ENCODE peak calls at places on chromosomes 3 and 15, in four cellular contexts. M, H, I and W are unnamed samples.

GRCh38 chr3:37387462-37387861 is 213.1 kb upstream of the LRRFIP2 start:
- ATAC-seq in M (no peak), H (no peak), I (no peak), W (no peak)

GRCh38 chr3:149581681-149582349 is 76.0 kb downstream of the WWTR1 start:
- ATAC-seq in M (peak), H (peak), I (peak), W (peak)

GRCh38 chr3:60598668-60599067 is 652.6 kb downstream of the FHIT start:
- ATAC-seq in M (no peak), H (peak), I (no peak), W (no peak)

GRCh38 chr15:70376929-70377691 is 279.4 kb upstream of the TLE3 start:
- ATAC-seq in M (no peak), H (no peak), I (peak), W (peak)

GRCh38 chr3:45065373-45065720 is 39.2 kb downstream of the CLEC3B start:
- ATAC-seq in M (no peak), H (no peak), I (no peak), W (no peak)

GRCh38 chr15:46312133-46312740 is 677.4 kb downstream of the SQOR start:
- ATAC-seq in M (peak), H (peak), I (peak), W (peak)

GRCh38 chr3:184872200-184872599 is 60.2 kb downstream of the VPS8 start:
- ATAC-seq in M (no peak), H (no peak), I (no peak), W (no peak)

GRCh38 chr15:70701891-70702568 is 61.3 kb downstream of the UACA start:
- ATAC-seq in M (peak), H (no peak), I (no peak), W (peak)

GRCh38 chr3:30598663-30599545 is 7.5 kb upstream of the TGFBR2 start:
- ATAC-seq in M (no peak), H (no peak), I (no peak), W (no peak)

GRCh38 chr3:123157598-123158287 is 44.0 kb upstream of the SEC22A start:
- ATAC-seq in M (no peak), H (peak), I (no peak), W (no peak)

GRCh38 chr3:144369151-144369879 is 397.7 kb downstream of the DIPK2A start:
- ATAC-seq in M (no peak), H (no peak), I (no peak), W (peak)

GRCh38 chr15:58433597-58434333 is 2.0 kb downstream of the LIPC start:
- ATAC-seq in M (no peak), H (no peak), I (no peak), W (no peak)

GRCh38 chr3:138042043-138042442 is 32.1 kb downstream of the CLDN18 start:
- ATAC-seq in M (no peak), H (no peak), I (no peak), W (no peak)

GRCh38 chr3:172286554-172287148 is 161.6 kb downstream of the GHSR start:
- ATAC-seq in M (no peak), H (no peak), I (no peak), W (no peak)

GRCh38 chr3:153051427-153052095 is 110.5 kb upstream of the RAP2B start:
- ATAC-seq in M (peak), H (peak), I (peak), W (peak)

GRCh38 chr3:30370681-30371271 is 235.6 kb upstream of the TGFBR2 start:
- ATAC-seq in M (peak), H (no peak), I (no peak), W (peak)

GRCh38 chr3:63456901-63457300 is 178.8 kb downstream of the SYNPR start:
- ATAC-seq in M (no peak), H (no peak), I (no peak), W (no peak)

GRCh38 chr3:64244011-64244942 is 19.0 kb upstream of the PRICKLE2 start:
- ATAC-seq in M (peak), H (peak), I (peak), W (no peak)

GRCh38 chr3:38229036-38229435 is 36.6 kb upstream of the SLC22A13 start:
- ATAC-seq in M (no peak), H (no peak), I (no peak), W (no peak)

GRCh38 chr3:45841380-45841700 is 579 bp downstream of the LZTFL1 start:
- ATAC-seq in M (peak), H (peak), I (peak), W (peak)

GRCh38 chr3:40160933-40161332 is 148.6 kb upstream of the EIF1B start:
- ATAC-seq in M (no peak), H (no peak), I (no peak), W (no peak)

GRCh38 chr3:159635047-159635641 is 353.5 kb upstream of the IL12A start:
- ATAC-seq in M (peak), H (no peak), I (no peak), W (no peak)

GRCh38 chr3:89227634-89228033 is 120.2 kb downstream of the EPHA3 start:
- ATAC-seq in M (no peak), H (no peak), I (no peak), W (no peak)

GRCh38 chr3:151925419-151925818 is 52.0 kb downstream of the SUCNR1 start:
- ATAC-seq in M (no peak), H (no peak), I (peak), W (no peak)

GRCh38 chr3:114409291-114409690 is 115.5 kb downstream of the TIGIT start:
- ATAC-seq in M (no peak), H (no peak), I (no peak), W (no peak)

GRCh38 chr3:51681453-51681852 is 10.4 kb downstream of the TEX264 start:
- ATAC-seq in M (no peak), H (peak), I (no peak), W (no peak)

GRCh38 chr3:185242642-185243041 is 11.2 kb downstream of the EHHADH start:
- ATAC-seq in M (no peak), H (peak), I (no peak), W (no peak)

GRCh38 chr15:55681631-55682030 is 61.3 kb downstream of the PRTG start:
- ATAC-seq in M (no peak), H (no peak), I (no peak), W (no peak)

GRCh38 chr15:101148881-101149664 is 102.8 kb downstream of the CHSY1 start:
- ATAC-seq in M (no peak), H (peak), I (peak), W (no peak)

GRCh38 chr3:40920041-40920440 is 279.3 kb upstream of the CTNNB1 start:
- ATAC-seq in M (no peak), H (no peak), I (no peak), W (no peak)

GRCh38 chr3:61914277-61914676 is 352.9 kb downstream of the PTPRG start:
- ATAC-seq in M (no peak), H (no peak), I (no peak), W (no peak)

DNA sequence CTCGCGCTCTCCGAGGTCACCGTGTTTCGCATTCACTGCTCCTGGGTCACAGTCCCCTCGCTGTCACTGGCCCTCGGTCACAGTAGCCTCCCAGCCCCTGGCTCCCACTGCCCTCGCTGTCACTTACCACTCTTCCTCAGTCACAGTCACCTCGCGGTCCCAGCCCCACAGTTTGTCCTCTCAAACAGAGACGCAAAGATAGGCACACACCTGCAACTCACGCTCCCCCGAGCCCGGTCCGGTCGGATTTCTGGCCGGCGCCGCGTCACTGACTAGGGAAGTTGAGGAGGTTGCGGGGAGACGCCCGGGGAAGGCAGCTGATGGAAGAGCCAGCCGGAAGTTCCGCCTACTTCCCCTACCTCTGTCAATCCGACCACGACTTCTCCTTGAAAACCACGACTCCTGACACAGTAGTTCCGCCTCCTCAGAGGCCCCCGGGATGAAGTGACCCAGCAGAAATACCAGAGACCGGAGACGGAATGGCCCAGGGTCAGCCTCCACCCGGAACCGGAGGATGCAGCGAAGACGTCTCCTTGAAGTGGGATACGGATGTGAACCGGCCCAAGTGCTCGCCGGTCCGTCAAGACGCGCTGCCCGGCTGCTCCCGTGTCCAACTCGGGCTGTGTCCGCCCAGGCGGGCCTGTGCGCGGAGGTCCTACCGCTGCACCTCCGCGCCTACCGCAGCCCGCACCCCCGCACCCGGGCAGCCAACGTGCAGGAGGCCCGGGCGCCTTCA is at the start of gene PCYT1A:
- ATAC-seq in M (peak), H (peak), I (peak), W (peak)
- TF ChIP-seq EP300 in M (no peak), H (peak), I (no peak), W (no peak)

GRCh38 chr3:12180218-12180617 is 21.5 kb upstream of the TIMP4 start:
- ATAC-seq in M (no peak), H (no peak), I (no peak), W (no peak)
- TF ChIP-seq EP300 in M (no peak), H (no peak), I (no peak), W (no peak)

GRCh38 chr3:42139740-42140453 is 48.7 kb downstream of the TRAK1 start:
- ATAC-seq in M (no peak), H (no peak), I (no peak), W (no peak)

GRCh38 chr3:42133500-42134298 is 42.5 kb downstream of the TRAK1 start:
- ATAC-seq in M (no peak), H (no peak), I (no peak), W (no peak)

GRCh38 chr3:42130329-42131070 is 39.3 kb downstream of the TRAK1 start:
- ATAC-seq in M (peak), H (peak), I (no peak), W (no peak)

GRCh38 chr3:42130007-42130328 is 38.8 kb downstream of the TRAK1 start:
- ATAC-seq in M (peak), H (peak), I (no peak), W (no peak)

DNA sequence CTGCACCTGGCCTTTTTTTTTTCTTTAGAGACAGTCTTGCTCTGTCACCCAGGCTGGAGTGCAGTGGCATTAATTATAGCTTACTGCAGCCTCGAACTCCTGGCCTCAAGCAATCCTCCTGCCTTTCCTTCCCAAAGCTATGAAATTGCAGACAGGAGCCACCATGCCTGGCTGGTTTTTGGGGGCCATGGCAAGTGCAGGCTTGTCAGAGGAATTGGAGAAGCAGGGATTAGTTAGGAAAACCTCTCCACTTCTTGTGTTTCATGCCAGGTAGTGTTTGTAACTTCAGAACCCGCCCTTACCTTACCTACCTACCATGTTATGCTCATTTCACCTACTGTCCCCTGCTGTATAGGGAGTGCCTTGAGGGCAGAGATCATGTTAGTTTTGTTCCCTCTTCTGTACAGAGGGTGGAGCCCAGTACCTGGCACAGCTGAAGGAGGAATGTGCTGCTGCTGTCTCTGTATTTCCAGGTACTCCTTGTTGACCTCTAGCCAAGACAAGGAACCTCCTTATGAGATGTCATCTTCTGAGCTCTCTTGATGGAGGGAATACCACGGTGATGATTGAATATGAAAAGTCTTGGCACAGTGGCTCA is 43.8 kb downstream of the TRAK1 start:
- ATAC-seq in M (no peak), H (peak), I (no peak), W (no peak)
- TF ChIP-seq EP300 in M (no peak), H (peak), I (no peak), W (no peak)

GRCh38 chr15:96183020-96183926 is 147.2 kb upstream of the NR2F2 start:
- ATAC-seq in M (no peak), H (peak), I (no peak), W (no peak)
- TF ChIP-seq EP300 in M (no peak), H (no peak), I (no peak), W (no peak)

DNA sequence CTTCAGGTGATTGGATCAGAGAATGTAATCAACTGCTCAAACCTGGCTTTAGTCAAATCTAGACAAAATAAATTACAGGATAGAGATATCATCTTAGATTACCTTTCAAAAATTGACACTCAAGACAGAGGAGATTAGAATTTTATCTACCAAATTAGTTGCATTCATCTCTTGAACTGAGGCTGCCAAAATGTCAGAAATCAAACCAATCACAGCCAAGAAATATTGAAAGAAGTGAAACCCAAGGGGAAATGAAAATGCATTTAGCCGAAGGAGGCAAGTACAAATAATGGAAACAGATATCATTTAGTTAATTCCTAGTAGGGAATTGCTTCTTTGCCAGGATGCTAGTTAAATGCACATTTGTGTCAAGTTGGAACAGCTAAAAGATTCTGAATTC is 261.1 kb upstream of the PDZRN3 start:
- ATAC-seq in M (no peak), H (no peak), I (no peak), W (no peak)
- TF ChIP-seq EP300 in M (no peak), H (no peak), I (no peak), W (no peak)

DNA sequence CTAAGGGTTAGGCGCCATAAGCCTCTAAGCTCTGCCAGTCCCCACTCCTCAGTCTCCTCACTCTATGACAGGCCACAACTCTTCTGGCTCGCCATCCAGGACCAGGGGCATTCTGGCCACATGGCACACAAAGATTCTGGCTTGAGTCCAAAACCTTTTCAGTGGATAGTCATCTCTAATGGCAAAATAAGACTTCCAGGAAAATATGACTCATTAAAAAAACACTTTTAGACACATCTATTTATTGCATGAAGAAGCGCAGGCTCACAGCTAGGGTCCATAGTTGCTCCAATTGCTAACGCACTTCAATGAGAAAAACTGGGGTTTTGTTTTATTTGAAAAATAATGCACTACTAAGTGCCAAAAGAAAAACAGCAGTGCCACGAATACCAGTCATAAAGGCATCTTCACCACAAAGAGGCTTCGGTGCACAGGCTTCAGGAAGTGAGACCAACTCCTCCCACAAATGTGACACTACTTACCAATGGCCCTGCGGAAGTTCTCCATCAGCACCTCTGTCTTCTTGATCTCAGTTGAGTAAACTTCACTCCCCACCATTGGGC is 11.1 kb downstream of the RUVBL1 start:
- ATAC-seq in M (no peak), H (no peak), I (no peak), W (no peak)
- TF ChIP-seq EP300 in M (no peak), H (no peak), I (no peak), W (no peak)

DNA sequence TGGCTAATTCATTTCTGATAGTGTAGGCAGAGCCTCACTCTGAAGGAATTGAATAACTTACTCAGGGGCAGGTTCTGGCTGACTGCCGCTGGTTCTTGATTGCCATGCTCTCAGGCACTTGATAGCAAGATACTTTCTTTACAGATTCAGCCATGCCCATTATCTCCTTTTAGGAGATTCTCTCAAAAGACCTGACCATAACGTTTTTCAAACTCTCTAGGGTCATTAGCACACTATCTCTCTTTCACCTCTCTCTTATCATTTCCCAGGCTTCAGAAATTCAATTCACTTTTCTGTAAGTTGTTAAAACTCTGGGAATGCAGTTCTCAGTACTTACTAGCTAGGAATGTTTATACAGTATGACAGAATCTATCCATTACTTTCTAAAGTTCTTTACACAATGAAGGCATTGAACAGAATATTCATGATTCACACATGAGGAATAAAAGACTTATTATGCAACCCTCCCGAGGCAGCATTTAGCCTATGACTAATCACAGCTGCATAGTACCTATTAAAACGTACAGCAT is 850.3 kb upstream of the CADM2 start:
- ATAC-seq in M (peak), H (no peak), I (no peak), W (no peak)
- TF ChIP-seq EP300 in M (no peak), H (no peak), I (no peak), W (no peak)

GRCh38 chr15:89021224-89021623 is 67.0 kb upstream of the ABHD2 start:
- ATAC-seq in M (no peak), H (no peak), I (no peak), W (peak)
- TF ChIP-seq EP300 in M (no peak), H (no peak), I (no peak), W (no peak)

GRCh38 chr15:66701422-66702034 is 508 bp upstream of the SMAD6 start:
- ATAC-seq in M (peak), H (peak), I (peak), W (peak)

GRCh38 chr15:66702035-66702769 is at the start of gene SMAD6:
- ATAC-seq in M (peak), H (peak), I (peak), W (peak)

GRCh38 chr15:66700412-66700801 is 1.6 kb upstream of the SMAD6 start:
- ATAC-seq in M (no peak), H (no peak), I (no peak), W (no peak)

GRCh38 chr15:66698971-66699370 is 3.1 kb upstream of the SMAD6 start:
- ATAC-seq in M (no peak), H (no peak), I (no peak), W (no peak)

GRCh38 chr15:66700802-66701421 is 1.1 kb upstream of the SMAD6 start:
- ATAC-seq in M (peak), H (peak), I (peak), W (peak)
- TF ChIP-seq EP300 in M (no peak), H (no peak), I (no peak), W (no peak)